ENCODE peak calls at places on chromosomes 6 and 20, in eight cellular contexts. One of them, this sample, is unnamed. For H3K36me3, the result is how much of the 10 kb centered on the place peaks cover.

GRCh38 chr6:110799655-110800054 is 15.6 kb downstream of the CDK19 start:
- DNase-seq in GM06990: no peak
- DNase-seq in CD4-positive, alpha-beta memory T cell: no peak
- DNase-seq in BJ: no peak
- DNase-seq in uterus: no peak
- DNase-seq in hepatocyte: no peak
- DNase-seq in left ventricle myocardium inferior: no peak
- DNase-seq in neuronal stem cell: no peak
- DNase-seq in this sample: no peak

GRCh38 chr6:27206806-27207205 is 40.7 kb upstream of the PRSS16 start:
- DNase-seq in BJ: no peak
- DNase-seq in GM06990: no peak
- DNase-seq in CD4-positive, alpha-beta memory T cell: no peak
- DNase-seq in left ventricle myocardium inferior: no peak
- DNase-seq in neuronal stem cell: no peak
- DNase-seq in hepatocyte: no peak
- DNase-seq in uterus: no peak
- DNase-seq in this sample: no peak

GRCh38 chr6:35034411-35035171 is 106.5 kb downstream of the TCP11 start:
- DNase-seq in uterus: peak
- DNase-seq in neuronal stem cell: no peak
- DNase-seq in GM06990: peak
- DNase-seq in CD4-positive, alpha-beta memory T cell: no peak
- DNase-seq in left ventricle myocardium inferior: peak
- DNase-seq in BJ: no peak
- DNase-seq in hepatocyte: no peak
- DNase-seq in this sample: no peak

GRCh38 chr6:132648356-132648755 is 10.6 kb downstream of the TAAR1 start:
- DNase-seq in uterus: no peak
- DNase-seq in left ventricle myocardium inferior: no peak
- DNase-seq in hepatocyte: no peak
- DNase-seq in CD4-positive, alpha-beta memory T cell: peak
- DNase-seq in BJ: peak
- DNase-seq in GM06990: peak
- DNase-seq in neuronal stem cell: no peak
- DNase-seq in this sample: no peak

GRCh38 chr6:144334150-144334708 is 49.1 kb downstream of the UTRN start:
- DNase-seq in GM06990: peak
- DNase-seq in hepatocyte: no peak
- DNase-seq in left ventricle myocardium inferior: no peak
- DNase-seq in BJ: no peak
- DNase-seq in CD4-positive, alpha-beta memory T cell: peak
- DNase-seq in uterus: no peak
- DNase-seq in neuronal stem cell: no peak
- DNase-seq in this sample: no peak

GRCh38 chr6:55011034-55011433 is 163.3 kb upstream of the HCRTR2 start:
- DNase-seq in left ventricle myocardium inferior: no peak
- DNase-seq in GM06990: no peak
- DNase-seq in uterus: no peak
- DNase-seq in BJ: no peak
- DNase-seq in CD4-positive, alpha-beta memory T cell: no peak
- DNase-seq in neuronal stem cell: no peak
- DNase-seq in hepatocyte: no peak
- DNase-seq in this sample: no peak

GRCh38 chr6:55528624-55529023 is 50.4 kb downstream of the HMGCLL1 start:
- DNase-seq in CD4-positive, alpha-beta memory T cell: no peak
- DNase-seq in BJ: no peak
- DNase-seq in uterus: no peak
- DNase-seq in neuronal stem cell: peak
- DNase-seq in left ventricle myocardium inferior: no peak
- DNase-seq in GM06990: peak
- DNase-seq in hepatocyte: peak
- DNase-seq in this sample: no peak

GRCh38 chr6:75149253-75149652 is 56.6 kb downstream of the COL12A1 start:
- DNase-seq in CD4-positive, alpha-beta memory T cell: no peak
- DNase-seq in BJ: no peak
- DNase-seq in GM06990: no peak
- DNase-seq in left ventricle myocardium inferior: no peak
- DNase-seq in hepatocyte: no peak
- DNase-seq in neuronal stem cell: no peak
- DNase-seq in uterus: no peak
- DNase-seq in this sample: no peak

GRCh38 chr6:157333537-157333936 is 10.2 kb upstream of the TMEM242 start:
- DNase-seq in GM06990: no peak
- DNase-seq in CD4-positive, alpha-beta memory T cell: no peak
- DNase-seq in neuronal stem cell: no peak
- DNase-seq in left ventricle myocardium inferior: no peak
- DNase-seq in hepatocyte: no peak
- DNase-seq in BJ: no peak
- DNase-seq in uterus: no peak
- DNase-seq in this sample: no peak

GRCh38 chr6:125952764-125953501 is 3.6 kb upstream of the HINT3 start:
- DNase-seq in CD4-positive, alpha-beta memory T cell: no peak
- DNase-seq in neuronal stem cell: no peak
- DNase-seq in hepatocyte: peak
- DNase-seq in BJ: no peak
- DNase-seq in left ventricle myocardium inferior: no peak
- DNase-seq in GM06990: no peak
- DNase-seq in uterus: no peak
- DNase-seq in this sample: no peak

GRCh38 chr6:125647391-125647790 is 102.0 kb upstream of the HEY2 start:
- DNase-seq in GM06990: no peak
- DNase-seq in uterus: no peak
- DNase-seq in left ventricle myocardium inferior: no peak
- DNase-seq in CD4-positive, alpha-beta memory T cell: no peak
- DNase-seq in hepatocyte: no peak
- DNase-seq in neuronal stem cell: no peak
- DNase-seq in BJ: no peak
- DNase-seq in this sample: no peak

GRCh38 chr6:101783287-101783686 is 389.8 kb downstream of the GRIK2 start:
- DNase-seq in BJ: no peak
- DNase-seq in CD4-positive, alpha-beta memory T cell: no peak
- DNase-seq in left ventricle myocardium inferior: no peak
- DNase-seq in hepatocyte: no peak
- DNase-seq in uterus: no peak
- DNase-seq in GM06990: no peak
- DNase-seq in neuronal stem cell: no peak
- DNase-seq in this sample: no peak

GRCh38 chr6:107644513-107644912 is 154.6 kb downstream of the SOBP start:
- DNase-seq in CD4-positive, alpha-beta memory T cell: no peak
- DNase-seq in uterus: no peak
- DNase-seq in left ventricle myocardium inferior: no peak
- DNase-seq in hepatocyte: no peak
- DNase-seq in BJ: no peak
- DNase-seq in neuronal stem cell: no peak
- DNase-seq in GM06990: no peak
- DNase-seq in this sample: no peak

GRCh38 chr6:31585531-31585930 is 546 bp upstream of the LST1 start:
- DNase-seq in BJ: no peak
- DNase-seq in hepatocyte: no peak
- DNase-seq in uterus: no peak
- DNase-seq in neuronal stem cell: no peak
- DNase-seq in GM06990: no peak
- DNase-seq in left ventricle myocardium inferior: no peak
- DNase-seq in CD4-positive, alpha-beta memory T cell: peak
- DNase-seq in this sample: no peak

GRCh38 chr6:155880905-155881304 is 425.3 kb upstream of the NOX3 start:
- DNase-seq in CD4-positive, alpha-beta memory T cell: no peak
- DNase-seq in neuronal stem cell: no peak
- DNase-seq in left ventricle myocardium inferior: no peak
- DNase-seq in uterus: no peak
- DNase-seq in BJ: peak
- DNase-seq in GM06990: no peak
- DNase-seq in hepatocyte: no peak
- DNase-seq in this sample: no peak

GRCh38 chr6:73263570-73263909 is 544 bp upstream of the KHDC1 start:
- DNase-seq in BJ: no peak
- DNase-seq in neuronal stem cell: no peak
- DNase-seq in left ventricle myocardium inferior: no peak
- DNase-seq in hepatocyte: no peak
- DNase-seq in uterus: no peak
- DNase-seq in CD4-positive, alpha-beta memory T cell: no peak
- DNase-seq in GM06990: no peak
- DNase-seq in this sample: no peak

GRCh38 chr20:62054451-62054953 is 11.2 kb downstream of the TAF4 start:
- DNase-seq in BJ: no peak
- DNase-seq in GM06990: no peak
- DNase-seq in neuronal stem cell: no peak
- DNase-seq in uterus: no peak
- DNase-seq in CD4-positive, alpha-beta memory T cell: no peak
- DNase-seq in hepatocyte: no peak
- DNase-seq in left ventricle myocardium inferior: no peak
- DNase-seq in this sample: no peak

GRCh38 chr6:43268782-43269272 is 25.5 kb downstream of the TTBK1 start:
- DNase-seq in GM06990: no peak
- DNase-seq in left ventricle myocardium inferior: no peak
- DNase-seq in uterus: no peak
- DNase-seq in BJ: no peak
- DNase-seq in neuronal stem cell: no peak
- DNase-seq in hepatocyte: no peak
- DNase-seq in CD4-positive, alpha-beta memory T cell: no peak
- DNase-seq in this sample: no peak

GRCh38 chr6:43267619-43268347 is 24.5 kb downstream of the TTBK1 start:
- DNase-seq in hepatocyte: peak
- DNase-seq in neuronal stem cell: no peak
- DNase-seq in left ventricle myocardium inferior: no peak
- DNase-seq in CD4-positive, alpha-beta memory T cell: no peak
- DNase-seq in BJ: no peak
- DNase-seq in GM06990: no peak
- DNase-seq in uterus: no peak
- DNase-seq in this sample: no peak

GRCh38 chr6:43271103-43271815 is 26.8 kb upstream of the SLC22A7 start:
- DNase-seq in BJ: no peak
- DNase-seq in neuronal stem cell: no peak
- DNase-seq in hepatocyte: no peak
- DNase-seq in uterus: no peak
- DNase-seq in left ventricle myocardium inferior: no peak
- DNase-seq in CD4-positive, alpha-beta memory T cell: no peak
- DNase-seq in GM06990: no peak
- DNase-seq in this sample: no peak

GRCh38 chr6:43268348-43268685 is 25.0 kb downstream of the TTBK1 start:
- DNase-seq in neuronal stem cell: no peak
- DNase-seq in left ventricle myocardium inferior: peak
- DNase-seq in CD4-positive, alpha-beta memory T cell: no peak
- DNase-seq in BJ: no peak
- DNase-seq in GM06990: no peak
- DNase-seq in hepatocyte: no peak
- DNase-seq in uterus: no peak
- DNase-seq in this sample: peak

GRCh38 chr6:43269273-43270007 is 26.2 kb downstream of the TTBK1 start:
- DNase-seq in CD4-positive, alpha-beta memory T cell: peak
- DNase-seq in uterus: no peak
- DNase-seq in GM06990: no peak
- DNase-seq in hepatocyte: peak
- DNase-seq in BJ: no peak
- DNase-seq in neuronal stem cell: no peak
- DNase-seq in left ventricle myocardium inferior: no peak
- DNase-seq in this sample: no peak
- H3K4me3 ChIP-seq in CD4-positive, alpha-beta memory T cell: peak
- H3K4me3 ChIP-seq in uterus: peak
- H3K4me3 ChIP-seq in GM06990: peak
- H3K4me3 ChIP-seq in hepatocyte: no peak
- H3K4me3 ChIP-seq in BJ: peak
- H3K4me3 ChIP-seq in neuronal stem cell: no peak
- H3K4me3 ChIP-seq in left ventricle myocardium inferior: peak
- H3K4me3 ChIP-seq in this sample: peak

GRCh38 chr20:32382102-32382950 is 24.2 kb downstream of the ASXL1 start:
- DNase-seq in uterus: no peak
- DNase-seq in BJ: no peak
- DNase-seq in CD4-positive, alpha-beta memory T cell: no peak
- DNase-seq in GM06990: no peak
- DNase-seq in hepatocyte: no peak
- DNase-seq in neuronal stem cell: no peak
- DNase-seq in left ventricle myocardium inferior: no peak
- DNase-seq in this sample: no peak
- H3K36me3 ChIP-seq in uterus: under half
- H3K36me3 ChIP-seq in BJ: under half
- H3K36me3 ChIP-seq in CD4-positive, alpha-beta memory T cell: under half
- H3K36me3 ChIP-seq in GM06990: under half
- H3K36me3 ChIP-seq in hepatocyte: under half
- H3K36me3 ChIP-seq in neuronal stem cell: under half
- H3K36me3 ChIP-seq in left ventricle myocardium inferior: under half
- H3K36me3 ChIP-seq in this sample: under half

GRCh38 chr6:106100755-106101154 is 14.6 kb downstream of the PRDM1 start:
- DNase-seq in uterus: no peak
- DNase-seq in hepatocyte: no peak
- DNase-seq in BJ: no peak
- DNase-seq in left ventricle myocardium inferior: no peak
- DNase-seq in neuronal stem cell: no peak
- DNase-seq in GM06990: no peak
- DNase-seq in CD4-positive, alpha-beta memory T cell: no peak
- DNase-seq in this sample: no peak
- H3K4me3 ChIP-seq in uterus: no peak
- H3K4me3 ChIP-seq in hepatocyte: no peak
- H3K4me3 ChIP-seq in BJ: no peak
- H3K4me3 ChIP-seq in left ventricle myocardium inferior: no peak
- H3K4me3 ChIP-seq in neuronal stem cell: no peak
- H3K4me3 ChIP-seq in GM06990: peak
- H3K4me3 ChIP-seq in CD4-positive, alpha-beta memory T cell: peak
- H3K4me3 ChIP-seq in this sample: no peak

GRCh38 chr6:108961985-108962384 is 113.8 kb downstream of the ARMC2 start:
- DNase-seq in GM06990: no peak
- DNase-seq in BJ: no peak
- DNase-seq in uterus: no peak
- DNase-seq in hepatocyte: no peak
- DNase-seq in left ventricle myocardium inferior: no peak
- DNase-seq in CD4-positive, alpha-beta memory T cell: no peak
- DNase-seq in neuronal stem cell: no peak
- DNase-seq in this sample: no peak

GRCh38 chr6:108959972-108960582 is 111.9 kb downstream of the ARMC2 start:
- DNase-seq in BJ: no peak
- DNase-seq in neuronal stem cell: no peak
- DNase-seq in uterus: no peak
- DNase-seq in CD4-positive, alpha-beta memory T cell: no peak
- DNase-seq in left ventricle myocardium inferior: no peak
- DNase-seq in GM06990: no peak
- DNase-seq in hepatocyte: no peak
- DNase-seq in this sample: no peak

GRCh38 chr6:108960601-108961000 is 112.4 kb downstream of the ARMC2 start:
- DNase-seq in GM06990: no peak
- DNase-seq in neuronal stem cell: no peak
- DNase-seq in BJ: no peak
- DNase-seq in uterus: no peak
- DNase-seq in left ventricle myocardium inferior: no peak
- DNase-seq in CD4-positive, alpha-beta memory T cell: no peak
- DNase-seq in hepatocyte: no peak
- DNase-seq in this sample: no peak

GRCh38 chr6:108958900-108959770 is 110.9 kb downstream of the ARMC2 start:
- DNase-seq in CD4-positive, alpha-beta memory T cell: no peak
- DNase-seq in BJ: no peak
- DNase-seq in hepatocyte: no peak
- DNase-seq in neuronal stem cell: no peak
- DNase-seq in GM06990: no peak
- DNase-seq in uterus: no peak
- DNase-seq in left ventricle myocardium inferior: no peak
- DNase-seq in this sample: no peak

DNA sequence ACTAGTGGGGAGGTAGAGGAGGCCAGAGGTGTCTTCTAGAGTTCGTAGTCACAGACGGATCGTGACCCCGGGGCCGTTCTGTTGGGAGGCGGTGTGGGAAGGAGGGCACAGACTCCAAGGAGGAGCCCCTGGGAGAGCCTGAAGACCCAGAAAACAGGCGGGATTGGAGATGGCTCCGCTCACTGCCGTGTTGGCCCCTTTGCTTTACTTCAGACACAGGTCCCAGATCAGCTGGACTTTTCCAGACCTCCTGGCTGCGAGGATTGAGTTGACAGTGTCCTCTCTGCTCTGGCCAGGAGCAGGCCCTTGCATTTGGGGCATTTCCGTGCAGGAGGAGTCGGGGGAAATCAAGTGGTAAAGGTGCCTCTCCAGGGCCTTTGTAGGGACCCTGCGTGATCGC is 112.9 kb downstream of the ARMC2 start:
- DNase-seq in neuronal stem cell: no peak
- DNase-seq in BJ: no peak
- DNase-seq in left ventricle myocardium inferior: no peak
- DNase-seq in CD4-positive, alpha-beta memory T cell: no peak
- DNase-seq in hepatocyte: no peak
- DNase-seq in uterus: no peak
- DNase-seq in GM06990: no peak
- DNase-seq in this sample: no peak
- H3K36me3 ChIP-seq in neuronal stem cell: under half
- H3K36me3 ChIP-seq in BJ: under half
- H3K36me3 ChIP-seq in left ventricle myocardium inferior: under half
- H3K36me3 ChIP-seq in CD4-positive, alpha-beta memory T cell: under half
- H3K36me3 ChIP-seq in hepatocyte: under half
- H3K36me3 ChIP-seq in uterus: under half
- H3K36me3 ChIP-seq in GM06990: under half
- H3K36me3 ChIP-seq in this sample: under half

This sample was measured in tibial artery.